ENCODE peak calls at places on chromosome 9, in five cellular contexts. H is sigmoid colon, D is stomach, F is tibial nerve, A is SK-N-SH. L is an unnamed sample.

GRCh38 chr9:98410185-98410697 is 154.8 kb upstream of the TBC1D2 start:
- DNase-seq in H (no peak), D (no peak), F (no peak), A (peak), L (no peak)

GRCh38 chr9:136947955-136948510 is 3.0 kb downstream of the C8G start:
- DNase-seq in H (peak), D (peak), F (no peak), A (peak), L (peak)

GRCh38 chr9:113632776-113633590 is 169.5 kb downstream of the RGS3 start:
- DNase-seq in H (peak), D (no peak), F (no peak), A (no peak), L (no peak)

GRCh38 chr9:76414656-76415055 is 20.4 kb upstream of the RFK start:
- DNase-seq in H (no peak), D (no peak), F (no peak), A (no peak), L (no peak)

GRCh38 chr9:95044731-95045508 is 272.6 kb downstream of the FANCC start:
- DNase-seq in H (no peak), D (peak), F (no peak), A (no peak), L (peak)

GRCh38 chr9:34501889-34502425 is 20.8 kb downstream of the ENHO start:
- DNase-seq in H (peak), D (peak), F (peak), A (no peak), L (peak)

GRCh38 chr9:124954255-124954654 is 13.4 kb upstream of the GOLGA1 start:
- DNase-seq in H (no peak), D (no peak), F (no peak), A (no peak), L (no peak)

GRCh38 chr9:8686502-8686901 is 886.9 kb upstream of the DMAC1 start:
- DNase-seq in H (no peak), D (no peak), F (no peak), A (no peak), L (no peak)

GRCh38 chr9:12748016-12748415 is 26.8 kb upstream of the LURAP1L start:
- DNase-seq in H (no peak), D (no peak), F (no peak), A (no peak), L (no peak)

GRCh38 chr9:85130260-85130659 is 460.7 kb downstream of the NTRK2 start:
- DNase-seq in H (no peak), D (no peak), F (no peak), A (no peak), L (no peak)

GRCh38 chr9:136409557-136410455 is 608 bp downstream of the ENTR1 start:
- DNase-seq in H (no peak), D (peak), F (no peak), A (peak), L (peak)

GRCh38 chr9:113875917-113876805 is at the start of gene ZNF618:
- DNase-seq in H (no peak), D (peak), F (no peak), A (peak), L (peak)

GRCh38 chr9:138101444-138102234 is 224.1 kb downstream of the CACNA1B start:
- DNase-seq in H (no peak), D (peak), F (no peak), A (peak), L (no peak)

GRCh38 chr9:86604741-86605140 is 250.5 kb upstream of the TUT7 start:
- DNase-seq in H (no peak), D (no peak), F (no peak), A (no peak), L (no peak)

GRCh38 chr9:74503219-74503618 is 6.1 kb downstream of the RORB start:
- DNase-seq in H (no peak), D (no peak), F (no peak), A (peak), L (no peak)

GRCh38 chr9:88532320-88532719 is 2.7 kb upstream of the NXNL2 start:
- DNase-seq in H (no peak), D (no peak), F (no peak), A (no peak), L (no peak)
- TF ChIP-seq EP300 in H (no peak), D (no peak), F (no peak), A (no peak), L (no peak)

DNA sequence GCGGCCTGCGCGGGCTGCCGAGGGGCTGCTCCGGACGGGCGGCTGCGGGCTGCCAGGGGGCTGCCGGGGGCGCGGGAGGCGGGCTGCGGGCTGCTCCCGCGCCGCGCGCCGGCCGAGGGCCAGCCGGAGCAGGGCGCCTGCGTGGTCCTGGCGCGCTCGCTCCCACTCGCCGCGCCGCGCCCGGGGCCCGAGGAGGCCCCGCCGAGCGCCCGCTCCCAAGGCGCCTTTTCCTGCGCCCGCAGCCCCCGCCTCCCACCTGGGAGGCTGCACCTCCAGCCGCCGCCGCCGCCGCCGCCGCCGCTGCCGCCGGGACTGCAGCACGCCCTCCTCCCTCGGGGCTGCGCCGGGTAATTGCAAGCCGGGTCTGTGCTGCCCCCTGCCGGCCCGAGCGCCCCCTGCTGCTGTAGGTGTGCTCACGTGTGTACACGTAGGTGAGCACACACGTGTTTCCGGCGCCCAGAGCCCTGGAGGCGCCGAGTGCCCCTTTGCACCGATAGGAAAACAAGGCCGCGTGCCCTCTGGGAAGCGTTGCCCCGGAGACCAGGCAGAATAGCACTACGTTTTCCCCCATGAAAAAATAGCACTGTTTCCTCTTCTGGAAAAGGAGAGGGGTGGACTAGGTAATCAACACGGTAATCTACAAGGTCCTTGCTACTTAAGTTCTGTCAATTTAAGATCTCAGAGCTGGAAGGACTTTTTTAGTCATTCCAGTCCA is at the start of gene EPB41L4B:
- DNase-seq in H (peak), D (peak), F (peak), A (peak), L (peak)
- TF ChIP-seq EP300 in H (no peak), D (no peak), F (peak), A (peak), L (no peak)

GRCh38 chr9:111970827-111971226 is 74.2 kb downstream of the UGCG start:
- DNase-seq in H (no peak), D (no peak), F (no peak), A (no peak), L (no peak)
- TF ChIP-seq EP300 in H (no peak), D (no peak), F (no peak), A (no peak), L (no peak)

GRCh38 chr9:107183176-107183575 is 99.9 kb upstream of the RAD23B start:
- DNase-seq in H (no peak), D (no peak), F (no peak), A (no peak), L (no peak)
- TF ChIP-seq EP300 in H (no peak), D (no peak), F (no peak), A (no peak), L (no peak)

DNA sequence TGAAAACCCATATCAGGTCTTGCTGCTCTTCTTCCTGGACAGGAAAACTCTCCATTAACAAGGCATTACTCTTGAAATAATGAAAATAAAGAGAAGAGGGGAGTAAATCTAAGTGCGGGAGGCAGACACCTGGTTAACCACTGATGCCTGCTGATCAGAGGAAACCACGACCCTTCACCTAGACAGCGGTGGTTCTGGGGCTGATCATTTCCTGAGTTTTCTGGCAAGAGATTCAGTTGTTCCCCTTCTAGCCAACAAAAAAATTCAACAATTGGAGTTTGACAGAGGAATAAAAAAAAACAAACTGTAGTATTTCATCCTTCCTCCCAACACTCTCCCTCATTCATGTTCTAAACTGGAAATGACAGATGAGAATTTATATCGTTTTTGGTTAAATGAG is 3.0 kb downstream of the RLN2 start:
- DNase-seq in H (no peak), D (no peak), F (no peak), A (no peak), L (no peak)
- TF ChIP-seq EP300 in H (no peak), D (no peak), F (no peak), A (no peak), L (no peak)

GRCh38 chr9:26264709-26265601 is 586.7 kb upstream of the TUSC1 start:
- DNase-seq in H (no peak), D (no peak), F (no peak), A (no peak), L (no peak)
- TF ChIP-seq EP300 in H (no peak), D (no peak), F (no peak), A (peak), L (no peak)

DNA sequence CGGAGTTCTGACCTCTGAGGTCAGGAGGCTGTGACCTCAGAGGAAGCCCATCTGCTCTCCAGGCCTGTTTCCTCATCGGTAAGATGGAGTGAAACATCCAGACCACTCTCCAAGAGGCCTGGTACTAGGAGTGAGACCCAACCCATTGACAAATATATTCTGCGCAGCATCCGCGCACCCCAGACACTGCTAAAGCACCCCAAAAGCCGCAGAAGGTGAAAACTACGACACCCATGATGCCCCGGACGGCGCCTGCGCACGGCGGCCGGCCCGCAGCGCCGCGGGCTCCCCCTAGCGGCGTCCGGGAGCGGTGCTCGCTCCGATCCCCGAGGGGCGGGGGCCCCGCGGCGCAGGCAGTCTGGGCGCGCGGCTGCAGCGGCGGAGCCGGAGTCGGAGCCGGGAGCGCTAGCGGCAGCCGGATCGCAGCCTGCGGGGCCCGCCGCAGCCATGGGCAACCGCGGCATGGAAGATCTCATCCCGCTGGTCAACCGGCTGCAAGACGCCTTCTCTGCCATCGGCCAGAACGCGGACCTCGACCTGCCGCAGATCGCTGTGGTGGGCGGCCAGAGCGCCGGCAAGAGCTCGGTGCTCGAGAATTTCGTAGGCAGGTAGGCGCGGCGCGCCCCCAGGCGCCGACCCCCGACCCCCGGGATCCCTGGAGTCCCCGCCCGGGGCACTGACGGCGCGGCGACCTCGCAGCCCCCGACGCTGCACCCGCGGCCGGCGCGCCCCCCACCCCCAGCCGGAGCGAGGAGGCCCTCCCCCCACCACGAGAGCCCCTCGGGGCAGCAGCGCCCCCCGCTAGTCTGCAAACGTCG is at the start of gene DNM1:
- DNase-seq in H (no peak), D (peak), F (no peak), A (peak), L (peak)
- TF ChIP-seq EP300 in H (no peak), D (no peak), F (no peak), A (no peak), L (no peak)

L was measured in transverse colon.